ENCODE peak calls at places on chromosomes 1 and 21, in ten cellular contexts. S, U, O, N, R, W, X, Z, D and P are unnamed samples.

GRCh38 chr1:233802611-233803010 is 101.9 kb upstream of the SLC35F3 start:
- DNase-seq in N (no peak), X (no peak), W (no peak), Z (no peak), R (no peak), S (no peak), D (no peak), O (no peak), U (no peak), P (no peak)

GRCh38 chr1:228066416-228066815 is 16.1 kb upstream of the ARF1 start:
- DNase-seq in W (no peak), D (no peak), O (no peak), N (no peak), Z (no peak), S (no peak), X (no peak), U (no peak), R (no peak), P (no peak)

GRCh38 chr1:172460177-172460576 is 16.3 kb upstream of the PIGC start:
- DNase-seq in D (no peak), W (no peak), O (no peak), S (peak; percentile 87), U (no peak), N (no peak), X (no peak), Z (no peak), R (no peak), P (no peak)

GRCh38 chr1:207321790-207322530 is 482 bp downstream of the CD55 start:
- DNase-seq in X (no peak), U (peak; percentile 41), Z (peak; percentile 19), S (peak; percentile 51), D (peak; percentile 50), N (no peak), O (peak; percentile 35), W (no peak), R (peak; percentile 4), P (peak; percentile 72)

GRCh38 chr1:230368363-230368762 is 57.8 kb downstream of the PGBD5 start:
- DNase-seq in W (no peak), Z (no peak), N (no peak), U (peak; percentile 78), O (no peak), D (no peak), S (peak; percentile 77), X (no peak), R (no peak), P (no peak)

GRCh38 chr1:37498872-37499617 is 15.5 kb downstream of the MEAF6 start:
- DNase-seq in N (no peak), O (peak; percentile 72), R (no peak), S (peak; percentile 98), W (peak; percentile 70), D (peak; percentile 78), Z (no peak), U (peak; percentile 79), X (no peak), P (no peak)

GRCh38 chr1:66758247-66758755 is 6.0 kb downstream of the DYNLT5 start:
- DNase-seq in R (no peak), Z (peak; percentile 94), X (no peak), O (no peak), U (no peak), S (no peak), D (peak; percentile 12), N (no peak), W (peak; percentile 31), P (peak; percentile 61)

GRCh38 chr1:209643295-209644020 is 8.8 kb downstream of the LAMB3 start:
- DNase-seq in D (peak; percentile 44), X (no peak), S (no peak), U (no peak), N (no peak), W (no peak), O (peak; percentile 81), Z (no peak), R (no peak), P (no peak)

GRCh38 chr1:119964673-119965363 is 68.5 kb upstream of the ADAM30 start:
- DNase-seq in D (no peak), O (peak; percentile 80), S (no peak), X (no peak), N (no peak), Z (no peak), U (peak; percentile 60), W (peak; percentile 81), R (no peak), P (peak; percentile 6)

GRCh38 chr1:162678439-162678838 is 46.2 kb downstream of the DDR2 start:
- DNase-seq in S (peak; percentile 93), X (no peak), D (peak; percentile 53), U (peak; percentile 87), O (peak; percentile 75), R (no peak), Z (no peak), N (no peak), W (peak; percentile 89), P (no peak)

GRCh38 chr1:17148950-17149608 is 29.8 kb upstream of the PADI2 start:
- DNase-seq in S (no peak), O (no peak), Z (no peak), R (no peak), N (no peak), X (no peak), D (no peak), W (no peak), U (peak; percentile 33), P (no peak)

GRCh38 chr1:55877440-55878232 is 662.5 kb upstream of the USP24 start:
- DNase-seq in R (no peak), D (no peak), U (no peak), X (no peak), S (peak; percentile 15), W (peak; percentile 28), Z (no peak), N (no peak), O (peak; percentile 30), P (no peak)

GRCh38 chr1:57623039-57623790 is 199.4 kb upstream of the DAB1 start:
- DNase-seq in N (peak; percentile 61), U (peak; percentile 67), O (peak; percentile 5), S (no peak), X (no peak), W (peak; percentile 22), R (no peak), Z (no peak), D (peak; percentile 32), P (no peak)

GRCh38 chr1:228185641-228185965 is 20.0 kb downstream of the IBA57 start:
- DNase-seq in N (no peak), D (no peak), U (no peak), R (no peak), W (no peak), Z (no peak), X (no peak), S (no peak), O (no peak), P (no peak)

GRCh38 chr1:232923739-232924386 is 26.5 kb upstream of the NTPCR start:
- DNase-seq in R (no peak), S (peak; percentile 57), Z (peak; percentile 96), O (no peak), D (no peak), X (peak; percentile 89), U (peak; percentile 83), W (peak; percentile 44), N (no peak), P (no peak)

GRCh38 chr1:147585640-147586383 is 44.5 kb downstream of the BCL9 start:
- DNase-seq in S (no peak), Z (no peak), X (no peak), N (no peak), W (no peak), U (peak; percentile 33), D (no peak), R (no peak), O (no peak), P (no peak)

GRCh38 chr1:7475691-7476090 is 295.4 kb upstream of the VAMP3 start:
- DNase-seq in W (no peak), Z (no peak), R (no peak), N (no peak), U (no peak), X (no peak), D (no peak), S (no peak), O (no peak), P (no peak)

GRCh38 chr1:158177705-158178450 is 2.8 kb upstream of the CD1D start:
- DNase-seq in D (peak; percentile 41), S (peak; percentile 70), Z (peak; percentile 59), U (peak; percentile 61), O (peak; percentile 56), R (peak; percentile 74), N (peak; percentile 91), W (peak; percentile 31), X (no peak), P (peak; percentile 94)

GRCh38 chr1:160251687-160252526 is 10.4 kb downstream of the DCAF8 start:
- DNase-seq in O (peak; percentile 83), R (peak; percentile 54), Z (peak; percentile 84), S (peak; percentile 86), X (peak; percentile 57), U (peak; percentile 89), W (peak; percentile 77), D (peak; percentile 57), N (peak; percentile 91), P (peak; percentile 85)

GRCh38 chr21:34113842-34114241 is 40.5 kb downstream of the MRPS6 start:
- DNase-seq in X (no peak), W (no peak), D (peak; percentile 10), U (no peak), O (no peak), Z (no peak), R (no peak), N (no peak), S (no peak), P (no peak)

GRCh38 chr1:163013826-163014600 is 55.1 kb upstream of the RGS4 start:
- DNase-seq in N (no peak), U (no peak), D (no peak), O (no peak), Z (peak; percentile 99), S (no peak), R (no peak), X (peak; percentile 52), W (no peak), P (no peak)

GRCh38 chr1:167635941-167636340 is 5.9 kb downstream of the RCSD1 start:
- DNase-seq in S (no peak), N (no peak), U (no peak), D (no peak), Z (no peak), X (no peak), R (no peak), W (no peak), O (no peak), P (no peak)
- H3K27ac ChIP-seq in S (no peak overlapping the region), N (no peak overlapping the region), U (no peak overlapping the region), D (no peak overlapping the region), Z (no peak overlapping the region), X (peak overlapping the region; percentile 55), R (no peak overlapping the region), W (no peak overlapping the region), O (no peak overlapping the region), P (peak overlapping the region; percentile 93)

GRCh38 chr1:15252547-15252835 is 5.5 kb downstream of the FHAD1 start:
- DNase-seq in D (no peak), W (no peak), U (no peak), R (no peak), N (no peak), Z (no peak), X (no peak), S (no peak), O (no peak), P (no peak)
- H3K27me3 ChIP-seq in D (peaks cover 30% of the 10 kb centered on the region), W (peaks cover 28% of the 10 kb centered on the region), U (peaks cover 65% of the 10 kb centered on the region), R (peaks cover 5% of the 10 kb centered on the region), N (peaks cover 4% of the 10 kb centered on the region), Z (peaks cover 41% of the 10 kb centered on the region), X (peaks cover 17% of the 10 kb centered on the region), S (no peaks in the 10 kb centered on the region), O (peaks cover 10% of the 10 kb centered on the region), P (no peaks in the 10 kb centered on the region)

GRCh38 chr1:154329152-154329521 is 3.8 kb downstream of the ATP8B2 start:
- DNase-seq in U (peak; percentile 43), N (peak; percentile 90), O (no peak), D (no peak), S (no peak), W (no peak), Z (no peak), R (no peak), X (no peak), P (no peak)
- H3K9ac ChIP-seq in U (peak overlapping the region; percentile 98), N (no peak overlapping the region), O (no peak overlapping the region), D (no peak overlapping the region), S (no peak overlapping the region), W (no peak overlapping the region), Z (peak overlapping the region; percentile 67), R (no peak overlapping the region), X (peak overlapping the region; percentile 51), P (no peak overlapping the region)

GRCh38 chr1:201552941-201553341 is 14.0 kb downstream of the NAV1 start:
- DNase-seq in W (peak; percentile 76), N (peak; percentile 36), U (peak; percentile 89), X (no peak), S (no peak), D (no peak), O (no peak), Z (no peak), R (no peak), P (no peak)
- H3K27ac ChIP-seq in W (peak overlapping the region; percentile 88), N (no peak overlapping the region), U (peak overlapping the region; percentile 93), X (no peak overlapping the region), S (no peak overlapping the region), D (no peak overlapping the region), O (peak overlapping the region; percentile 30), Z (no peak overlapping the region), R (no peak overlapping the region), P (no peak overlapping the region)